ENCODE peak calls at places on chromosomes 1 and 21, in six cellular contexts. One of them, this sample, is unnamed.

GRCh38 chr1:33612877-33613487 is 140.5 kb downstream of the ZSCAN20 start:
- DNase-seq in mesenchymal stem cell: peak; percentile 69
- DNase-seq in IMR-90: peak; percentile 64
- DNase-seq in H9: peak; percentile 76
- DNase-seq in H1: peak; percentile 41
- DNase-seq in trophoblast cell: peak; percentile 76
- DNase-seq in this sample: peak; percentile 68

GRCh38 chr21:16409341-16409740 is 679.6 kb downstream of the USP25 start:
- DNase-seq in mesenchymal stem cell: no peak
- DNase-seq in IMR-90: no peak
- DNase-seq in H9: no peak
- DNase-seq in trophoblast cell: no peak
- DNase-seq in H1: no peak
- DNase-seq in this sample: no peak

GRCh38 chr1:204213668-204214662 is at the start of gene GOLT1A:
- DNase-seq in IMR-90: peak; percentile 87
- DNase-seq in mesenchymal stem cell: peak; percentile 71
- DNase-seq in H9: peak; percentile 94
- DNase-seq in trophoblast cell: peak; percentile 71
- DNase-seq in H1: peak; percentile 66
- DNase-seq in this sample: peak; percentile 55

GRCh38 chr1:115717541-115717940 is 51.0 kb downstream of the CASQ2 start:
- DNase-seq in IMR-90: peak; percentile 15
- DNase-seq in trophoblast cell: peak; percentile 11
- DNase-seq in H9: peak; percentile 69
- DNase-seq in mesenchymal stem cell: peak; percentile 51
- DNase-seq in H1: no peak
- DNase-seq in this sample: no peak

GRCh38 chr21:42189860-42190491 is 29.0 kb upstream of the ABCG1 start:
- DNase-seq in IMR-90: no peak
- DNase-seq in mesenchymal stem cell: no peak
- DNase-seq in trophoblast cell: no peak
- DNase-seq in H9: no peak
- DNase-seq in H1: no peak
- DNase-seq in this sample: no peak

GRCh38 chr1:4002741-4003140 is 102.7 kb upstream of the C1orf174 start:
- DNase-seq in mesenchymal stem cell: no peak
- DNase-seq in trophoblast cell: no peak
- DNase-seq in IMR-90: no peak
- DNase-seq in H9: peak; percentile 22
- DNase-seq in H1: no peak
- DNase-seq in this sample: no peak

GRCh38 chr1:171902527-171902926 is 61.2 kb downstream of the DNM3 start:
- DNase-seq in trophoblast cell: no peak
- DNase-seq in mesenchymal stem cell: no peak
- DNase-seq in IMR-90: no peak
- DNase-seq in H9: no peak
- DNase-seq in H1: no peak
- DNase-seq in this sample: no peak

GRCh38 chr1:20322825-20323612 is 32.3 kb downstream of the VWA5B1 start:
- DNase-seq in IMR-90: peak; percentile 82
- DNase-seq in mesenchymal stem cell: no peak
- DNase-seq in H1: no peak
- DNase-seq in H9: no peak
- DNase-seq in trophoblast cell: peak; percentile 2
- DNase-seq in this sample: no peak

GRCh38 chr1:221775206-221775605 is 33.3 kb upstream of the DUSP10 start:
- DNase-seq in IMR-90: no peak
- DNase-seq in H9: no peak
- DNase-seq in trophoblast cell: no peak
- DNase-seq in mesenchymal stem cell: no peak
- DNase-seq in H1: no peak
- DNase-seq in this sample: no peak

GRCh38 chr21:17612565-17613241 is at the start of gene BTG3:
- DNase-seq in IMR-90: peak; percentile 76
- DNase-seq in H1: peak; percentile 17
- DNase-seq in H9: peak; percentile 80
- DNase-seq in trophoblast cell: peak; percentile 70
- DNase-seq in mesenchymal stem cell: peak; percentile 76
- DNase-seq in this sample: peak; percentile 76

GRCh38 chr1:178263341-178263740 is 169.4 kb downstream of the RASAL2 start:
- DNase-seq in trophoblast cell: peak; percentile 3
- DNase-seq in IMR-90: peak; percentile 44
- DNase-seq in H9: no peak
- DNase-seq in H1: no peak
- DNase-seq in mesenchymal stem cell: peak; percentile 75
- DNase-seq in this sample: no peak

GRCh38 chr1:112625696-112626095 is 6.1 kb downstream of the CAPZA1 start:
- DNase-seq in trophoblast cell: peak; percentile 80
- DNase-seq in H1: no peak
- DNase-seq in mesenchymal stem cell: peak; percentile 56
- DNase-seq in H9: no peak
- DNase-seq in IMR-90: no peak
- DNase-seq in this sample: no peak

GRCh38 chr21:38424333-38424732 is 73.9 kb downstream of the ERG start:
- DNase-seq in H9: no peak
- DNase-seq in mesenchymal stem cell: no peak
- DNase-seq in H1: no peak
- DNase-seq in IMR-90: no peak
- DNase-seq in trophoblast cell: no peak
- DNase-seq in this sample: no peak

GRCh38 chr1:214022810-214023425 is 35.1 kb downstream of the PROX1 start:
- DNase-seq in trophoblast cell: peak; percentile 10
- DNase-seq in mesenchymal stem cell: no peak
- DNase-seq in H1: no peak
- DNase-seq in IMR-90: no peak
- DNase-seq in H9: no peak
- DNase-seq in this sample: no peak
- H2BK5ac ChIP-seq in trophoblast cell: no peak overlapping the region
- H2BK5ac ChIP-seq in mesenchymal stem cell: no peak overlapping the region
- H2BK5ac ChIP-seq in H1: no peak overlapping the region
- H2BK5ac ChIP-seq in IMR-90: no peak overlapping the region
- H2BK5ac ChIP-seq in H9: no peak overlapping the region
- H2BK5ac ChIP-seq in this sample: no peak overlapping the region

GRCh38 chr1:116824631-116825399 is 70.6 kb downstream of the CD2 start:
- DNase-seq in H9: peak; percentile 51
- DNase-seq in IMR-90: no peak
- DNase-seq in trophoblast cell: no peak
- DNase-seq in H1: no peak
- DNase-seq in mesenchymal stem cell: no peak
- DNase-seq in this sample: no peak

GRCh38 chr1:116826818-116827606 is 72.8 kb downstream of the CD2 start:
- DNase-seq in H1: no peak
- DNase-seq in trophoblast cell: peak; percentile 37
- DNase-seq in H9: no peak
- DNase-seq in IMR-90: peak; percentile 7
- DNase-seq in mesenchymal stem cell: peak; percentile 68
- DNase-seq in this sample: no peak

GRCh38 chr1:116827607-116828125 is 73.4 kb downstream of the CD2 start:
- DNase-seq in mesenchymal stem cell: no peak
- DNase-seq in trophoblast cell: no peak
- DNase-seq in H1: no peak
- DNase-seq in IMR-90: no peak
- DNase-seq in H9: no peak
- DNase-seq in this sample: no peak

GRCh38 chr1:116825400-116825734 is 71.1 kb downstream of the CD2 start:
- DNase-seq in trophoblast cell: no peak
- DNase-seq in IMR-90: no peak
- DNase-seq in H9: no peak
- DNase-seq in H1: no peak
- DNase-seq in mesenchymal stem cell: peak; percentile 12
- DNase-seq in this sample: no peak

GRCh38 chr1:116825735-116826438 is 71.7 kb downstream of the CD2 start:
- DNase-seq in trophoblast cell: no peak
- DNase-seq in H9: peak; percentile 33
- DNase-seq in H1: no peak
- DNase-seq in mesenchymal stem cell: peak; percentile 54
- DNase-seq in IMR-90: no peak
- DNase-seq in this sample: no peak
- H2BK5ac ChIP-seq in trophoblast cell: no peak overlapping the region
- H2BK5ac ChIP-seq in H9: no peak overlapping the region
- H2BK5ac ChIP-seq in H1: peak overlapping the region; percentile 63
- H2BK5ac ChIP-seq in mesenchymal stem cell: no peak overlapping the region
- H2BK5ac ChIP-seq in IMR-90: no peak overlapping the region
- H2BK5ac ChIP-seq in this sample: no peak overlapping the region

DNA sequence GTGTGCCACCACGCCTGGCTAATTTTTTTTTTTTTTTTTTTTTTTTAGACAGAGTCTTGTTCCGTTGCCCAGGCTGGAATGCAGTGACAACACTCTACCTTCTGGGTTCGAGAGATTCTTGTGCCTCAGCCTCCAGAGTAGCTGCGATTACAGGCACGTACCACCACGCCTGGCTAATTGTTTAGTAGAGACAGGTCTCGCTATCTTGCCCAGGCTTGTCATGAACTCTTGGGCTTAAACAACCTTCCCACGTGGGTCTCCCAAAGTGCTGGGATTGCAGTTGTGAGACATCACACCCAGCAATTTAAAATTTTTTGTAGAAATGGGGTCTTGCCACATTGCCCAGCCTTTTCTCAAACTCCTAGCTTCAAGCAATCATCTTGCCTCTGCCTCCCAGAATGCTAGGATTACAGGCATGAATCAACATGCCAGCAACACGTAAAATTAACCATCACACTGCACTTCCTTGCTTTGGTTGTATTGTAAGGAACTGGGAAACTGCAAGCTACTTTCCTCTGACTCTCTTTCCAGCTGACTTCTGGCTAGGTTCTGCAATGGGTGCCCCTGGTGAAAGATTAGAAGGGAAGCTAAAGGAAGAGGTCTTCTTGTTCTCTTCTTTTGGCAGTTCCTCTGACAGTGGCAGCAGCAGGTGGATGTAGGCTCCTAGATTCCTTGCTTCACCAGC is 13.9 kb upstream of the IL6R start:
- DNase-seq in H1: no peak
- DNase-seq in IMR-90: no peak
- DNase-seq in H9: no peak
- DNase-seq in trophoblast cell: no peak
- DNase-seq in mesenchymal stem cell: no peak
- DNase-seq in this sample: no peak
- H2BK5ac ChIP-seq in H1: no peak overlapping the region
- H2BK5ac ChIP-seq in IMR-90: no peak overlapping the region
- H2BK5ac ChIP-seq in H9: no peak overlapping the region
- H2BK5ac ChIP-seq in trophoblast cell: no peak overlapping the region
- H2BK5ac ChIP-seq in mesenchymal stem cell: no peak overlapping the region
- H2BK5ac ChIP-seq in this sample: no peak overlapping the region

GRCh38 chr1:157442065-157442464 is 110.2 kb downstream of the FCRL5 start:
- DNase-seq in H1: no peak
- DNase-seq in mesenchymal stem cell: no peak
- DNase-seq in H9: no peak
- DNase-seq in trophoblast cell: no peak
- DNase-seq in IMR-90: no peak
- DNase-seq in this sample: no peak
- H2BK5ac ChIP-seq in H1: no peak overlapping the region
- H2BK5ac ChIP-seq in mesenchymal stem cell: no peak overlapping the region
- H2BK5ac ChIP-seq in H9: no peak overlapping the region
- H2BK5ac ChIP-seq in trophoblast cell: no peak overlapping the region
- H2BK5ac ChIP-seq in IMR-90: no peak overlapping the region
- H2BK5ac ChIP-seq in this sample: no peak overlapping the region

GRCh38 chr1:19110266-19110927 is 99.7 kb downstream of the UBR4 start:
- DNase-seq in mesenchymal stem cell: no peak
- DNase-seq in H9: no peak
- DNase-seq in trophoblast cell: no peak
- DNase-seq in H1: no peak
- DNase-seq in IMR-90: no peak
- DNase-seq in this sample: no peak
- H2BK5ac ChIP-seq in mesenchymal stem cell: peak overlapping the region; percentile 59
- H2BK5ac ChIP-seq in H9: no peak overlapping the region
- H2BK5ac ChIP-seq in trophoblast cell: no peak overlapping the region
- H2BK5ac ChIP-seq in H1: no peak overlapping the region
- H2BK5ac ChIP-seq in IMR-90: no peak overlapping the region
- H2BK5ac ChIP-seq in this sample: no peak overlapping the region

DNA sequence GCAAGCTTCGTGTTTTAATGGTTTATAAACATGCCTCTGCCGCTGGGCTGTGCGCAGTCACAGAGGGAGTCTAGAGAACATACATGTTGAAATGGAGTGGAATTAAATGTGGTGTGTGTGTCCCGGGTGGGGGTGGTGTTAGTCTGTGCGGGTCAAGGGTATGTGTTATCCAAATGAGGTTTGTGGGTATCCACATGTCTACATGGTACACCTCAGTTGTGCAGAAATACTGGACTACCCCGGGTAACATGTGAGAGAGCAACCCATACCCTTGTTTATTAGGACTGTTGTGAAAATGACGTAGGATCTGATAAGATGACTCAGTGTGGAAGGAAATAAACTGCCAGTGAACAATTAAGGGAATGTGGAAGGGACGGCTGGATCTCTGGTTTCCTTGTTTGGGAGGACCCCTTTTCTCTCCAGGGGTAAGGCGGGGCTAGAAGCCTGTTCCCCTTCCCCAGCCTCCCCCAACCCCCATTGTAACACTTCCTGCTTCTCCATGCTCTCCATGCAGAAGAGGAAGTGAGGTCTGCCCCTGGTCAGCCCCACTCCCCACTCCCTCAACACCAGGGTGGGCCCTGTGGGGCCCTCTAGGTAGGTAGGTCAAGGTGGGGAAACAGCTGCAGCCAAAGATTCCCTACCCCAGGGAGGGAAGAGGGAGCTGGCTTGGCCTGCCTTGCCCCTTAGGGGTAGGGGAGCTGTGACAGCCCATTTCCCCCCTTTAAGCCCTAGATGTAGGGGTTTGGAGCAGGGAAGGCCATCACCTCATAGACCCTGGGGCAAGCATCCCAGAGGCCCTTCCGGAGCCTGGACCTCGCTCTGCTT is 690 bp downstream of the EPS8L3 start:
- DNase-seq in H9: no peak
- DNase-seq in IMR-90: peak; percentile 92
- DNase-seq in mesenchymal stem cell: peak; percentile 95
- DNase-seq in trophoblast cell: peak; percentile 12
- DNase-seq in H1: no peak
- DNase-seq in this sample: no peak
- H2BK5ac ChIP-seq in H9: no peak overlapping the region
- H2BK5ac ChIP-seq in IMR-90: peak overlapping the region; percentile 89
- H2BK5ac ChIP-seq in mesenchymal stem cell: no peak overlapping the region
- H2BK5ac ChIP-seq in trophoblast cell: no peak overlapping the region
- H2BK5ac ChIP-seq in H1: no peak overlapping the region
- H2BK5ac ChIP-seq in this sample: no peak overlapping the region

GRCh38 chr1:160949881-160950280 is 4.7 kb downstream of the ITLN2 start:
- DNase-seq in H1: no peak
- DNase-seq in trophoblast cell: no peak
- DNase-seq in mesenchymal stem cell: peak; percentile 2
- DNase-seq in IMR-90: no peak
- DNase-seq in H9: no peak
- DNase-seq in this sample: no peak

GRCh38 chr1:160951443-160952128 is 3.0 kb downstream of the ITLN2 start:
- DNase-seq in H9: peak; percentile 76
- DNase-seq in trophoblast cell: peak; percentile 66
- DNase-seq in H1: peak; percentile 36
- DNase-seq in mesenchymal stem cell: peak; percentile 52
- DNase-seq in IMR-90: peak; percentile 41
- DNase-seq in this sample: peak; percentile 43

GRCh38 chr1:160952129-160952510 is 2.5 kb downstream of the ITLN2 start:
- DNase-seq in trophoblast cell: no peak
- DNase-seq in IMR-90: no peak
- DNase-seq in H9: no peak
- DNase-seq in H1: no peak
- DNase-seq in mesenchymal stem cell: no peak
- DNase-seq in this sample: no peak

GRCh38 chr1:160953030-160953429 is 1.6 kb downstream of the ITLN2 start:
- DNase-seq in H9: no peak
- DNase-seq in H1: no peak
- DNase-seq in mesenchymal stem cell: no peak
- DNase-seq in IMR-90: no peak
- DNase-seq in trophoblast cell: no peak
- DNase-seq in this sample: no peak

GRCh38 chr1:160950657-160951056 is 4.0 kb downstream of the ITLN2 start:
- DNase-seq in IMR-90: no peak
- DNase-seq in trophoblast cell: no peak
- DNase-seq in mesenchymal stem cell: no peak
- DNase-seq in H9: no peak
- DNase-seq in H1: no peak
- DNase-seq in this sample: no peak
- H2BK5ac ChIP-seq in IMR-90: no peak overlapping the region
- H2BK5ac ChIP-seq in trophoblast cell: peak overlapping the region; percentile 67
- H2BK5ac ChIP-seq in mesenchymal stem cell: no peak overlapping the region
- H2BK5ac ChIP-seq in H9: no peak overlapping the region
- H2BK5ac ChIP-seq in H1: no peak overlapping the region
- H2BK5ac ChIP-seq in this sample: no peak overlapping the region

This sample was measured in neuronal stem cell.